ENCODE peak calls at places on chromosomes 5 and 9, in four cellular contexts. K is nephron progenitor cell; Q is stimulated activated CD4-positive, alpha-beta T cell treated with anti-CD3 and anti-CD28 coated beads, Interleukin-2, amount 100 ng/mL, for 48 hours; C is BJ. Y is an unnamed sample.

GRCh38 chr5:173714551-173715428 is 98.3 kb upstream of the BOD1 start:
- DNase-seq in K (no peak), Q (no peak), C (peak; percentile 54), Y (no peak)

GRCh38 chr9:126532019-126532462 is 81.7 kb upstream of the LMX1B start:
- DNase-seq in C (no peak), Q (no peak), K (no peak), Y (no peak)

GRCh38 chr5:151577566-151577965 is 13.6 kb downstream of the FAT2 start:
- DNase-seq in C (no peak), K (no peak), Q (no peak), Y (no peak)

GRCh38 chr5:98810206-98810605 is 36.7 kb downstream of the RGMB start:
- DNase-seq in K (no peak), C (no peak), Q (no peak), Y (no peak)

GRCh38 chr5:142015781-142016533 is 3.1 kb upstream of the GNPDA1 start:
- DNase-seq in Q (no peak), C (no peak), K (no peak), Y (no peak)

GRCh38 chr5:66230551-66230950 is 86.5 kb downstream of the SREK1 start:
- DNase-seq in K (no peak), C (no peak), Q (no peak), Y (no peak)

GRCh38 chr9:126614455-126615248 is 924 bp downstream of the LMX1B start:
- DNase-seq in Q (no peak), K (peak; percentile 41), C (no peak), Y (no peak)

GRCh38 chr9:77019010-77019809 is at the start of gene FOXB2:
- DNase-seq in Q (no peak), C (no peak), K (peak; percentile 18), Y (no peak)

GRCh38 chr9:106025449-106025848 is 331.1 kb downstream of the TMEM38B start:
- DNase-seq in K (no peak), Q (no peak), C (no peak), Y (no peak)

GRCh38 chr9:18297532-18297872 is 176.5 kb upstream of the ADAMTSL1 start:
- DNase-seq in K (no peak), C (no peak), Q (no peak), Y (no peak)

Y was measured in NCI-H2227 treated with DMSO at 0.1 percent for 48 hours.